ENCODE peak calls at places on chromosomes 13 and 19, in four cellular contexts. One of them, this sample, is unnamed.

GRCh38 chr19:8147579-8147978 is 1.8 kb downstream of the FBN3 start:
- DNase-seq in mucosa of gallbladder: no peak
- DNase-seq in WTC11: no peak
- DNase-seq in foreskin fibroblast: no peak
- DNase-seq in this sample: no peak

GRCh38 chr19:4606921-4607678 is 32.2 kb upstream of the TNFAIP8L1 start:
- DNase-seq in foreskin fibroblast: peak
- DNase-seq in WTC11: peak
- DNase-seq in mucosa of gallbladder: no peak
- DNase-seq in this sample: peak

GRCh38 chr13:27257648-27258253 is 6.4 kb downstream of the RPL21 start:
- DNase-seq in foreskin fibroblast: no peak
- DNase-seq in mucosa of gallbladder: no peak
- DNase-seq in WTC11: no peak
- DNase-seq in this sample: no peak

GRCh38 chr13:79735228-79735627 is 254.3 kb downstream of the NDFIP2 start:
- DNase-seq in foreskin fibroblast: peak
- DNase-seq in WTC11: no peak
- DNase-seq in mucosa of gallbladder: no peak
- DNase-seq in this sample: no peak

GRCh38 chr19:36100476-36100875 is 10.5 kb upstream of the OVOL3 start:
- DNase-seq in foreskin fibroblast: no peak
- DNase-seq in mucosa of gallbladder: no peak
- DNase-seq in WTC11: no peak
- DNase-seq in this sample: no peak

GRCh38 chr19:52942371-52943133 is 19.3 kb upstream of the ZNF888 start:
- DNase-seq in mucosa of gallbladder: peak
- DNase-seq in WTC11: peak
- DNase-seq in foreskin fibroblast: peak
- DNase-seq in this sample: peak

GRCh38 chr13:40572961-40573360 is 93.5 kb downstream of the FOXO1 start:
- DNase-seq in mucosa of gallbladder: no peak
- DNase-seq in foreskin fibroblast: no peak
- DNase-seq in WTC11: no peak
- DNase-seq in this sample: no peak

GRCh38 chr13:99218969-99219368 is 18.3 kb downstream of the UBAC2 start:
- DNase-seq in foreskin fibroblast: no peak
- DNase-seq in mucosa of gallbladder: no peak
- DNase-seq in WTC11: no peak
- DNase-seq in this sample: no peak

GRCh38 chr19:52785506-52785905 is 1.1 kb downstream of the ZNF600 start:
- DNase-seq in WTC11: no peak
- DNase-seq in foreskin fibroblast: no peak
- DNase-seq in mucosa of gallbladder: no peak
- DNase-seq in this sample: no peak

GRCh38 chr19:29098863-29099481 is 114.0 kb downstream of the UQCRFS1 start:
- DNase-seq in WTC11: no peak
- DNase-seq in foreskin fibroblast: peak
- DNase-seq in mucosa of gallbladder: peak
- DNase-seq in this sample: no peak

GRCh38 chr13:49935171-49936084 is 712 bp downstream of the SPRYD7 start:
- DNase-seq in foreskin fibroblast: peak
- DNase-seq in WTC11: peak
- DNase-seq in mucosa of gallbladder: peak
- DNase-seq in this sample: peak

GRCh38 chr13:102440259-102440936 is 38.5 kb upstream of the FGF14 start:
- DNase-seq in WTC11: no peak
- DNase-seq in mucosa of gallbladder: peak
- DNase-seq in foreskin fibroblast: no peak
- DNase-seq in this sample: no peak

GRCh38 chr19:18742324-18742723 is 48.8 kb downstream of the COMP start:
- DNase-seq in foreskin fibroblast: no peak
- DNase-seq in mucosa of gallbladder: no peak
- DNase-seq in WTC11: no peak
- DNase-seq in this sample: no peak

GRCh38 chr19:45464274-45464673 is 3.5 kb upstream of the FOSB start:
- DNase-seq in foreskin fibroblast: no peak
- DNase-seq in WTC11: no peak
- DNase-seq in mucosa of gallbladder: no peak
- DNase-seq in this sample: no peak

GRCh38 chr13:39910041-39910440 is 254.6 kb downstream of the COG6 start:
- DNase-seq in WTC11: no peak
- DNase-seq in foreskin fibroblast: no peak
- DNase-seq in mucosa of gallbladder: no peak
- DNase-seq in this sample: no peak

GRCh38 chr19:55116232-55117062 is 990 bp downstream of the PPP1R12C start:
- DNase-seq in WTC11: no peak
- DNase-seq in foreskin fibroblast: peak
- DNase-seq in mucosa of gallbladder: peak
- DNase-seq in this sample: no peak

GRCh38 chr19:45791744-45792481 is 732 bp downstream of the DMWD start:
- DNase-seq in foreskin fibroblast: no peak
- DNase-seq in WTC11: no peak
- DNase-seq in mucosa of gallbladder: no peak
- DNase-seq in this sample: no peak

GRCh38 chr19:28701491-28701890 is 511.5 kb downstream of the UQCRFS1 start:
- DNase-seq in mucosa of gallbladder: no peak
- DNase-seq in foreskin fibroblast: peak
- DNase-seq in WTC11: no peak
- DNase-seq in this sample: no peak

GRCh38 chr19:58261968-58262921 is 16.5 kb upstream of the ZNF8 start:
- DNase-seq in WTC11: no peak
- DNase-seq in foreskin fibroblast: no peak
- DNase-seq in mucosa of gallbladder: no peak
- DNase-seq in this sample: no peak

GRCh38 chr13:105936816-105937215 is 598.6 kb downstream of the EFNB2 start:
- DNase-seq in WTC11: no peak
- DNase-seq in foreskin fibroblast: peak
- DNase-seq in mucosa of gallbladder: no peak
- DNase-seq in this sample: no peak

GRCh38 chr13:22311734-22312404 is 641.0 kb downstream of the FGF9 start:
- DNase-seq in WTC11: no peak
- DNase-seq in mucosa of gallbladder: no peak
- DNase-seq in foreskin fibroblast: no peak
- DNase-seq in this sample: peak

GRCh38 chr13:27007166-27007565 is 164.4 kb downstream of the USP12 start:
- DNase-seq in WTC11: no peak
- DNase-seq in foreskin fibroblast: no peak
- DNase-seq in mucosa of gallbladder: no peak
- DNase-seq in this sample: no peak

GRCh38 chr19:2627319-2627829 is 75.1 kb downstream of the GNG7 start:
- DNase-seq in foreskin fibroblast: peak
- DNase-seq in mucosa of gallbladder: peak
- DNase-seq in WTC11: no peak
- DNase-seq in this sample: no peak

GRCh38 chr13:106382569-106382968 is 152.9 kb downstream of the EFNB2 start:
- DNase-seq in WTC11: no peak
- DNase-seq in mucosa of gallbladder: no peak
- DNase-seq in foreskin fibroblast: no peak
- DNase-seq in this sample: no peak

GRCh38 chr13:77184455-77184854 is 142.4 kb downstream of the MYCBP2 start:
- DNase-seq in foreskin fibroblast: no peak
- DNase-seq in mucosa of gallbladder: no peak
- DNase-seq in WTC11: no peak
- DNase-seq in this sample: no peak

GRCh38 chr13:100646030-100646673 is 28.4 kb downstream of the TMTC4 start:
- DNase-seq in foreskin fibroblast: peak
- DNase-seq in mucosa of gallbladder: no peak
- DNase-seq in WTC11: peak
- DNase-seq in this sample: no peak

GRCh38 chr19:46453661-46454060 is 17.7 kb downstream of the PNMA8A start:
- DNase-seq in mucosa of gallbladder: no peak
- DNase-seq in foreskin fibroblast: no peak
- DNase-seq in WTC11: no peak
- DNase-seq in this sample: no peak

GRCh38 chr13:23579886-23580706 is 9.9 kb downstream of the TNFRSF19 start:
- DNase-seq in foreskin fibroblast: peak
- DNase-seq in mucosa of gallbladder: no peak
- DNase-seq in WTC11: no peak
- DNase-seq in this sample: no peak

GRCh38 chr19:11964496-11964857 is 363 bp upstream of the ZNF763 start:
- DNase-seq in WTC11: peak
- DNase-seq in foreskin fibroblast: no peak
- DNase-seq in mucosa of gallbladder: no peak
- DNase-seq in this sample: no peak

GRCh38 chr13:51339952-51340732 is 651 bp downstream of the SERPINE3 start:
- DNase-seq in WTC11: no peak
- DNase-seq in foreskin fibroblast: peak
- DNase-seq in mucosa of gallbladder: no peak
- DNase-seq in this sample: no peak

GRCh38 chr19:43773725-43774102 is 7.1 kb downstream of the KCNN4 start:
- DNase-seq in WTC11: peak
- DNase-seq in mucosa of gallbladder: no peak
- DNase-seq in foreskin fibroblast: no peak
- DNase-seq in this sample: no peak

GRCh38 chr13:90683711-90684131 is 663.8 kb upstream of the MIR17HG start:
- DNase-seq in foreskin fibroblast: no peak
- DNase-seq in mucosa of gallbladder: no peak
- DNase-seq in WTC11: no peak
- DNase-seq in this sample: no peak

This sample was measured in H9.